ENCODE peak calls at places on chromosomes 4 and X, in six cellular contexts. M, P, K, J, G and O are unnamed samples.

GRCh38 chr4:931194-931959 is 739 bp downstream of the GAK start:
- DNase-seq in M (peak), P (peak), K (peak), J (peak), G (peak), O (no peak)

GRCh38 chr4:24394041-24394440 is 190.3 kb downstream of the DHX15 start:
- DNase-seq in M (no peak), P (no peak), K (no peak), J (no peak), G (no peak), O (no peak)

GRCh38 chr4:48970471-48970921 is 15.6 kb upstream of the CWH43 start:
- DNase-seq in M (peak), P (no peak), K (no peak), J (no peak), G (no peak), O (no peak)

GRCh38 chrX:108439961-108440696 is 491 bp downstream of the COL4A5 start:
- DNase-seq in M (peak), P (peak), K (no peak), J (peak), G (no peak), O (no peak)

GRCh38 chr4:100591156-100591876 is 73.5 kb upstream of the EMCN start:
- DNase-seq in M (no peak), P (peak), K (no peak), J (no peak), G (no peak), O (no peak)

GRCh38 chrX:54786972-54787371 is 11.1 kb downstream of the ITIH6 start:
- DNase-seq in M (no peak), P (no peak), K (no peak), J (no peak), G (peak), O (no peak)

GRCh38 chr4:109873791-109874514 is 26.0 kb downstream of the LRIT3 start:
- DNase-seq in M (no peak), P (peak), K (no peak), J (no peak), G (no peak), O (no peak)

GRCh38 chr4:168496834-168497233 is at the start of gene PALLD:
- DNase-seq in M (peak), P (no peak), K (no peak), J (peak), G (no peak), O (no peak)

GRCh38 chr4:85966308-85966882 is 393.5 kb downstream of the MAPK10 start:
- DNase-seq in M (peak), P (no peak), K (no peak), J (no peak), G (no peak), O (no peak)

GRCh38 chr4:6582889-6583504 is 8.0 kb downstream of the MAN2B2 start:
- DNase-seq in M (peak), P (no peak), K (no peak), J (no peak), G (peak), O (no peak)

GRCh38 chr4:185305979-185306442 is 89.7 kb downstream of the LRP2BP start:
- DNase-seq in M (peak), P (no peak), K (no peak), J (no peak), G (no peak), O (no peak)